ENCODE peak calls at places on chromosomes 5 and 9, in four cellular contexts. F is astrocyte, N is upper lobe of right lung, I is body of pancreas. S is an unnamed sample.

GRCh38 chr9:37037744-37038640 is 3.9 kb upstream of the PAX5 start:
- DNase-seq in F (no peak), N (no peak), I (no peak), S (peak; percentile 23)

GRCh38 chr5:62506659-62507460 is 71.8 kb upstream of the LRRC70 start:
- DNase-seq in F (no peak), N (no peak), I (no peak), S (no peak)

GRCh38 chr9:101716629-101717028 is 21.8 kb downstream of the GRIN3A start:
- DNase-seq in F (no peak), N (no peak), I (no peak), S (no peak)

GRCh38 chr5:56817306-56817986 is 2.1 kb downstream of the MAP3K1 start:
- DNase-seq in F (no peak), N (no peak), I (no peak), S (no peak)

GRCh38 chr9:127783111-127783621 is 2.7 kb upstream of the CDK9 start:
- DNase-seq in F (no peak), N (peak; percentile 83), I (peak; percentile 69), S (peak; percentile 58)

GRCh38 chr5:53170748-53171349 is 61.3 kb upstream of the MOCS2 start:
- DNase-seq in F (peak; percentile 12), N (no peak), I (peak; percentile 15), S (no peak)

GRCh38 chr9:14687042-14687719 is 6.1 kb downstream of the ZDHHC21 start:
- DNase-seq in F (peak; percentile 91), N (no peak), I (no peak), S (no peak)

GRCh38 chr5:154477382-154478223 is 424 bp downstream of the HAND1 start:
- DNase-seq in F (no peak), N (no peak), I (no peak), S (peak; percentile 25)

GRCh38 chr5:160353379-160353778 is 17.0 kb downstream of the C1QTNF2 start:
- DNase-seq in F (no peak), N (no peak), I (no peak), S (no peak)

GRCh38 chr5:126837907-126838539 is 61.1 kb downstream of the LMNB1 start:
- DNase-seq in F (no peak), N (no peak), I (no peak), S (no peak)

GRCh38 chr9:31588756-31589155 is 795.7 kb upstream of the ACO1 start:
- DNase-seq in F (no peak), N (no peak), I (no peak), S (no peak)

GRCh38 chr9:108850293-108850897 is 5.4 kb downstream of the ACTL7B start:
- DNase-seq in F (peak; percentile 4), N (no peak), I (no peak), S (no peak)

GRCh38 chr9:35520404-35520790 is 30.5 kb downstream of the RUSC2 start:
- DNase-seq in F (no peak), N (no peak), I (no peak), S (no peak)

GRCh38 chr5:130974284-130974683 is 190.8 kb downstream of the HINT1 start:
- DNase-seq in F (no peak), N (no peak), I (no peak), S (no peak)

GRCh38 chr9:34675048-34675714 is 12.7 kb upstream of the CCL27 start:
- DNase-seq in F (peak; percentile 26), N (no peak), I (peak; percentile 69), S (no peak)

GRCh38 chr5:126235628-126236027 is 187.6 kb upstream of the GRAMD2B start:
- DNase-seq in F (no peak), N (no peak), I (no peak), S (no peak)

GRCh38 chr5:171386861-171387254 is 791 bp upstream of the NPM1 start:
- DNase-seq in F (no peak), N (peak; percentile 29), I (no peak), S (no peak)

GRCh38 chr5:163730206-163730782 is 224.9 kb downstream of the MAT2B start:
- DNase-seq in F (no peak), N (peak; percentile 70), I (no peak), S (no peak)

GRCh38 chr5:117881426-117882230 is 1106.7 kb downstream of the DTWD2 start:
- DNase-seq in F (no peak), N (no peak), I (no peak), S (no peak)

GRCh38 chr5:159510282-159510681 is 180.0 kb upstream of the IL12B start:
- DNase-seq in F (peak; percentile 77), N (peak; percentile 68), I (peak; percentile 38), S (no peak)

GRCh38 chr5:126811515-126812198 is 34.7 kb downstream of the LMNB1 start:
- DNase-seq in F (peak; percentile 86), N (no peak), I (no peak), S (peak; percentile 30)

GRCh38 chr5:148697177-148697820 is 43.0 kb upstream of the HTR4 start:
- DNase-seq in F (peak; percentile 10), N (no peak), I (no peak), S (no peak)

GRCh38 chr5:156753846-156754245 is 96.2 kb upstream of the PPP1R2B start:
- DNase-seq in F (no peak), N (no peak), I (no peak), S (no peak)

GRCh38 chr5:78647411-78647818 is 1.2 kb downstream of the LHFPL2 start:
- DNase-seq in F (peak; percentile 46), N (no peak), I (peak; percentile 20), S (no peak)

GRCh38 chr5:168047043-168047668 is 244.3 kb upstream of the WWC1 start:
- DNase-seq in F (peak; percentile 38), N (no peak), I (peak; percentile 82), S (no peak)

GRCh38 chr9:128335914-128336313 is 4.4 kb upstream of the SLC27A4 start:
- DNase-seq in F (no peak), N (no peak), I (no peak), S (no peak)

GRCh38 chr9:35729700-35730485 is 2.1 kb downstream of the TLN1 start:
- DNase-seq in F (peak; percentile 81), N (peak; percentile 80), I (peak; percentile 69), S (no peak)

GRCh38 chr9:14313951-14314423 is at the start of gene NFIB:
- DNase-seq in F (no peak), N (peak; percentile 76), I (peak; percentile 68), S (no peak)

GRCh38 chr5:132629230-132629944 is 28.6 kb upstream of the IL13 start:
- DNase-seq in F (no peak), N (no peak), I (no peak), S (no peak)

GRCh38 chr5:89972901-89973300 is 436.7 kb downstream of the CETN3 start:
- DNase-seq in F (peak; percentile 16), N (no peak), I (no peak), S (no peak)

GRCh38 chr9:19665146-19665863 is 123.5 kb downstream of the SLC24A2 start:
- DNase-seq in F (no peak), N (no peak), I (no peak), S (no peak)

GRCh38 chr5:52997424-52997823 is 8.3 kb downstream of the ITGA2 start:
- DNase-seq in F (no peak), N (no peak), I (no peak), S (no peak)

GRCh38 chr5:123756325-123756664 is 244.3 kb downstream of the CSNK1G3 start:
- DNase-seq in F (peak; percentile 21), N (no peak), I (no peak), S (no peak)

GRCh38 chr9:122814545-122814944 is 13.8 kb downstream of the PDCL start:
- DNase-seq in F (no peak), N (no peak), I (no peak), S (no peak)
- H3K27ac ChIP-seq in F (no peak overlapping the region), N (no peak overlapping the region), I (no peak overlapping the region), S (no peak overlapping the region)

GRCh38 chr9:17907780-17908513 is 329.1 kb downstream of the SH3GL2 start:
- DNase-seq in F (no peak), N (no peak), I (no peak), S (no peak)
- H3K4me3 ChIP-seq in F (no peak overlapping the region), N (no peak overlapping the region), I (no peak overlapping the region), S (no peak overlapping the region)

DNA sequence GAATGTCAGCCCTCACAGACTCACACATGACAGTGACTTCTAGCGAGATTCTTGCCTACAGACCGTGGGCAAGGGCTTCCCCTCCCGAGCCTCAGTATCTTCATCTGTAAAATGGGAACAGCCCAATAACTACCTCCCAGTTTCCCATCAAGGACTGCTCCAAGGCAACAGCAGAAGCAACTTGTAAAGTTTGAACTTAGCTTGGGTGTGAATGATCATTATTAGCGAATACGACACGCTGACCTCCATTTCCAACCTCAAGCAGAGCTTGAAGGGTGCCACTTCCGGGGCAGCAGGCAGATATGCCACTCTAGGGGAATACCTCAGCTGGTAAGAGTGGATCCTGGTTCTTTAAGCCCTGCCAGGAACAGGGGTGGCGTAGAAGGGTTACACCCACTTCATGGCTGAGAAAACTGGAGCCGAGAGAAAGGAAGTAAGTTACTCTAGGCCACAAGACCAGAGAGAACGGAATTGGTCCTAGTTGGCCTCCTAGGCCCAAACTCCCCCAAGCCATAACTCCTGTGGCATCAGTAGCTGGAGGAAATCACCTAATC is 2.0 kb downstream of the RNF44 start:
- DNase-seq in F (no peak), N (no peak), I (peak; percentile 54), S (peak; percentile 31)
- H3K4me1 ChIP-seq in F (peaks cover 32% of the 10 kb centered on the region), N (peaks cover 54% of the 10 kb centered on the region), I (peaks cover 55% of the 10 kb centered on the region), S (peaks cover 65% of the 10 kb centered on the region)

DNA sequence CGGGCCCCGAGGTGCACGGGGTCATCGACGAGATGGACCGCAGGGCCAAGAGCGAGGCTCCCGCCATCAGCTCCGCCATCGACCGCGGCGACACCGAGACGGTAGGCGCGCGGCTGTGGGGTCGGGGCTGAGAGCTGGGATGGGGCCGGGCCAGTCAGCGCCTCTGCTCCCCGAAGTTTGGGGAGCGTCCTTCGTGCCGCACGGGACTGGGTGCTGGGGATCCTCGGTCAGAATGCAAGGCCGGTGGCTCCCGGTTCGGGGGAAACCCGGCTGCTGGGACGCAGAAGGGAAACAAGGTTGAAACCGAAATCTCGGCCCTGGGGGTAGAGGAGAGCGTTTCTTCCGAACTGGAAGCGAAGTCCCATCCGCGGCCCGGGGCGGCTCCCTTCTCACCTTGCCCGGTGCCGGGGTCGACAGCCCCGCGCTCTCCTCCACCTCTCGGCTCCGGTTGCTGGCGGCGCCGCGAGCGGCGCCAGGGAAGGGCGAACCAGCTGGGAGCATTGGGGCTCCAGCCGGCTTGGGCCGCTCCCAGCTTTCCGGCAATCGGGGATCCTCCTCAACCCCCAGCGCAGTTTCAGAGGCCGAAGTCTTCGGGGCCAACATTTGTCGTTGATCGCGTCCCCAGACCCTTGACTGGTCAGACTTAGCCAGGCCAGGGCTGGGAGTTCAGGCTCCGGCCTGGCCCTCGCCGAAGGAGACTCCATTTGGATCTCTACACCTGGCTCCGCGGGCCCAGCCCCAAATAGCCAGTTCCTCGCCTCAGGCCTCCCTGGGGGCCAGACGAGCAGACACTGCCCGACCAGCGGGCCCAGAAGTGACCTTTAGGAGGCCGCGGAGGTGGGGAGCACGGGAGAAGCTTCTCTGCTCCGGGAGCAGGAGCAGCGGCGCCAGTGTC is 1.0 kb downstream of the LHX2 start:
- DNase-seq in F (no peak), N (no peak), I (no peak), S (no peak)
- H3K27ac ChIP-seq in F (no peak overlapping the region), N (no peak overlapping the region), I (no peak overlapping the region), S (no peak overlapping the region)

S was measured in naive thymus-derived CD4-positive, alpha-beta T cell.